ENCODE peak calls at places on chromosomes 6 and 20, in seven cellular contexts. C is IMR-90, E is cardiac muscle cell, G is mammary epithelial cell, R is prostate gland, P is psoas muscle, F is fibroblast of mammary gland. D is an unnamed sample.

GRCh38 chr6:14732845-14733757 is 512.8 kb upstream of the JARID2 start:
- DNase-seq in C (peak; percentile 79), E (no peak), G (peak; percentile 95), R (no peak), P (no peak), F (peak; percentile 92), D (peak; percentile 40)

GRCh38 chr6:21597706-21598273 is 4.2 kb downstream of the SOX4 start:
- DNase-seq in C (no peak), E (peak; percentile 44), G (peak; percentile 35), R (no peak), P (no peak), F (peak; percentile 46), D (peak; percentile 69)

GRCh38 chr6:10545482-10545881 is 24.3 kb downstream of the GCNT2 start:
- DNase-seq in C (no peak), E (no peak), G (no peak), R (no peak), P (no peak), F (no peak), D (no peak)

GRCh38 chr6:45985026-45985425 is 30.6 kb downstream of the CLIC5 start:
- DNase-seq in C (no peak), E (no peak), G (no peak), R (no peak), P (no peak), F (no peak), D (no peak)

GRCh38 chr6:24861934-24862333 is 63.2 kb upstream of the ARMH2 start:
- DNase-seq in C (no peak), E (no peak), G (no peak), R (no peak), P (no peak), F (no peak), D (no peak)

GRCh38 chr20:53750827-53751393 is 157.3 kb upstream of the ZNF217 start:
- DNase-seq in C (peak; percentile 91), E (peak; percentile 4), G (no peak), R (peak; percentile 59), P (no peak), F (peak; percentile 75), D (peak; percentile 72)

GRCh38 chr6:71383476-71383875 is 94.9 kb downstream of the OGFRL1 start:
- DNase-seq in C (no peak), E (no peak), G (no peak), R (no peak), P (no peak), F (no peak), D (no peak)

GRCh38 chr6:14454467-14454763 is 336.8 kb downstream of the CD83 start:
- DNase-seq in C (no peak), E (no peak), G (no peak), R (no peak), P (no peak), F (no peak), D (no peak)

GRCh38 chr6:88870728-88871330 is 92.6 kb downstream of the RNGTT start:
- DNase-seq in C (peak; percentile 74), E (peak; percentile 69), G (peak; percentile 37), R (peak; percentile 28), P (no peak), F (peak; percentile 72), D (peak; percentile 84)

GRCh38 chr6:111263837-111264236 is 176.5 kb downstream of the SLC16A10 start:
- DNase-seq in C (peak; percentile 85), E (no peak), G (peak; percentile 56), R (no peak), P (no peak), F (peak; percentile 85), D (peak; percentile 61)

GRCh38 chr6:167915139-167915538 is 82.3 kb upstream of the KIF25 start:
- DNase-seq in C (no peak), E (no peak), G (no peak), R (no peak), P (no peak), F (no peak), D (no peak)

GRCh38 chr6:124795879-124796838 is 166.1 kb upstream of the RNF217 start:
- DNase-seq in C (peak; percentile 1), E (peak; percentile 71), G (no peak), R (peak; percentile 11), P (peak; percentile 56), F (peak; percentile 23), D (no peak)

GRCh38 chr20:57473246-57474042 is 51.5 kb downstream of the CTCFL start:
- DNase-seq in C (no peak), E (no peak), G (no peak), R (no peak), P (no peak), F (no peak), D (no peak)

GRCh38 chr6:163529605-163530004 is 115.1 kb downstream of the QKI start:
- DNase-seq in C (peak; percentile 92), E (no peak), G (peak; percentile 86), R (no peak), P (no peak), F (peak; percentile 92), D (peak; percentile 83)

GRCh38 chr6:34602318-34603111 is 46.4 kb upstream of the SPDEF start:
- DNase-seq in C (peak; percentile 28), E (no peak), G (no peak), R (peak; percentile 91), P (no peak), F (no peak), D (no peak)

GRCh38 chr20:24664266-24664986 is 195.0 kb downstream of the SYNDIG1 start:
- DNase-seq in C (no peak), E (no peak), G (no peak), R (no peak), P (no peak), F (no peak), D (no peak)

GRCh38 chr6:107732461-107732860 is 91.7 kb downstream of the SCML4 start:
- DNase-seq in C (no peak), E (no peak), G (no peak), R (no peak), P (no peak), F (no peak), D (no peak)

GRCh38 chr6:31822038-31822821 is 5.3 kb upstream of the HSPA1B start:
- DNase-seq in C (peak; percentile 64), E (peak; percentile 65), G (peak; percentile 76), R (peak; percentile 89), P (peak; percentile 94), F (peak; percentile 85), D (peak; percentile 93)

GRCh38 chr6:99589907-99590493 is 16.6 kb upstream of the PRDM13 start:
- DNase-seq in C (no peak), E (no peak), G (no peak), R (no peak), P (no peak), F (no peak), D (no peak)

GRCh38 chr20:13771853-13772453 is 12.8 kb downstream of the ESF1 start:
- DNase-seq in C (peak; percentile 27), E (peak; percentile 51), G (no peak), R (no peak), P (no peak), F (peak; percentile 36), D (peak; percentile 44)

DNA sequence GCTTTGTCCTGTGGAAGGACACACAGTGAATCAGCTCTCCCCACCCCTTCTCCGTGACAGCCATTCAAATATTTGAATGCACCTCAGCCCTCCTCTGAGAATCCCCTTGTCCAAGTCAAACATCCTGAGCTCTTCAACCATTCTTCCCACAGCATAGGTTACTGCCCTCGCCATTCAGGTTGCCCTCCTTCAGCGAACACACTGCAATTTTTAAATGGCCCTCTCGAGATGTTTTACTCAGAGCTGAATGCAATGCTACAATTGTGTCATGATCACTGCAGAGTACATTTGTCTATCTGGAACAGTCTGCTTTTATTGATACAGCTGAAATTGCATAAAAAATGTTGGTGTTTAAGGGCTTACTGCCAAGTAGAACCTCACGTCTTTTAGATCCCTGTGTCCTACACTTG is 48.9 kb downstream of the SLC2A12 start:
- DNase-seq in C (peak; percentile 48), E (no peak), G (no peak), R (no peak), P (no peak), F (no peak), D (peak; percentile 31)
- H3K4me3 ChIP-seq in C (no peak overlapping the region), E (no peak overlapping the region), G (no peak overlapping the region), R (no peak overlapping the region), P (no peak overlapping the region), F (no peak overlapping the region), D (no peak overlapping the region)

GRCh38 chr6:38184041-38184779 is 364.7 kb downstream of the ZFAND3 start:
- DNase-seq in C (no peak), E (peak; percentile 28), G (no peak), R (no peak), P (no peak), F (no peak), D (no peak)
- TF ChIP-seq CTCF in C (no peak), E (no peak), G (no peak), R (no peak), P (no peak), F (no peak), D (no peak)

DNA sequence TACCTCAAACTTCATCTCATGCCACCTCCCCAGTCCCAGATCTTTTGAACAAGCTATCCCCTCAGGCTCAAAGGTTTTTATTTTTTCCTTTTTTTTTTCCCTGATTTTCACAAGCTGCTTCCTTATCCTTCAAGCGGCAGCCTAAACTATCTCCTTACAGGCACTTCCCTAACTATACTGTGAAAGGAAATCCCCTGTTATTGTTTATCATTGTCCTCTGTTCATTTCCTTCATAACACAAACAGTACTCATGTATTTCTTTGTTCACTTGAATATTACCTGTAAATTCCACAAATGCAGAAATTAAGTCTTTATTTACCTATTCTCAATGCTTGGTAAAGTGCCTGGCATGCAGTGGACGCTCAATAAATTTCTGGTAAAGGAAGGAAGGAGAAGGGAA is 48.9 kb downstream of the ME1 start:
- DNase-seq in C (no peak), E (no peak), G (no peak), R (no peak), P (no peak), F (no peak), D (no peak)
- H3K4me3 ChIP-seq in C (no peak overlapping the region), E (no peak overlapping the region), G (no peak overlapping the region), R (no peak overlapping the region), P (no peak overlapping the region), F (no peak overlapping the region), D (no peak overlapping the region)

GRCh38 chr6:42344756-42345155 is 107.0 kb downstream of the TRERF1 start:
- DNase-seq in C (peak; percentile 22), E (no peak), G (no peak), R (no peak), P (no peak), F (no peak), D (no peak)

GRCh38 chr6:42340516-42340915 is 111.2 kb downstream of the TRERF1 start:
- DNase-seq in C (no peak), E (no peak), G (no peak), R (no peak), P (no peak), F (no peak), D (no peak)

GRCh38 chr6:42341221-42341620 is 110.5 kb downstream of the TRERF1 start:
- DNase-seq in C (no peak), E (no peak), G (no peak), R (no peak), P (no peak), F (no peak), D (no peak)

GRCh38 chr6:42339991-42340401 is 111.7 kb downstream of the TRERF1 start:
- DNase-seq in C (peak; percentile 24), E (no peak), G (peak; percentile 80), R (no peak), P (no peak), F (peak; percentile 30), D (no peak)

DNA sequence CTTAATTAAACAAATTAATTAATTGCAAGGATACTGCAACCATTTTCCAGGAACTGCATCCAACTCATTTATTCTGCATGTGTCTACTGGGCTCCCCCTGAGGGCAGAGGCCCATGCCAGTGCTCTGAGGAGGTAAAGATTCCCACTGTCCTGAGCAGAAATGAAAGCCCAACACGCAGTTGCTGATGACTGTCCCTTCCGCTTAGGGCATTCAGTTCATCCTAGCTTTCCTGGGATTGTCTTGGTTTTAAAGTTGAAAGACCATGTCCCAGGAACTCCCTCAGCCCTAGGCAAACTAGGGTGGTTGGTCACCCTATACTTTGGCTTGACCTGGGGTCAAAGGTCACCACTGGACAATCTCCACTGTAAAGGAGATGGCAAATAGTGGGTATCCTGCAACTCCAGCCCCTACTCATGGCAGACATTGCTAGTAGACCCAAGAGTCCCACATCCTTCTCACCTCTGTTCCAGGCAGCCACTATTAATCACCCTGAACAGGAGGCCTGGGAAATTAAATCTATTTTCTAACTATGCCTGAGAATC is 109.6 kb downstream of the TRERF1 start:
- DNase-seq in C (no peak), E (no peak), G (no peak), R (no peak), P (no peak), F (no peak), D (no peak)
- TF ChIP-seq CTCF in C (no peak), E (no peak), G (no peak), R (no peak), P (no peak), F (no peak), D (no peak)

D was measured in fibroblast of the aortic adventitia.